ENCODE peak calls at places on chromosomes 6 and 20, in four cellular contexts. P, F, O and Q are unnamed samples. For H3K4me1, the result is how much of the 10 kb centered on the place peaks cover.

GRCh38 chr20:36153754-36154695 is 515 bp upstream of the EPB41L1 start:
- DNase-seq in O (peak), F (peak), P (peak), Q (peak)

GRCh38 chr20:10924628-10925266 is 250.9 kb upstream of the JAG1 start:
- DNase-seq in P (peak), O (no peak), F (peak), Q (no peak)

GRCh38 chr6:99612551-99613397 is 6.1 kb downstream of the PRDM13 start:
- DNase-seq in P (no peak), F (no peak), O (no peak), Q (no peak)

GRCh38 chr6:41813469-41813868 is 26.0 kb downstream of the TOMM6 start:
- DNase-seq in P (no peak), O (no peak), F (no peak), Q (no peak)

GRCh38 chr6:111524735-111525134 is 41.7 kb upstream of the REV3L start:
- DNase-seq in P (no peak), O (no peak), F (no peak), Q (no peak)

GRCh38 chr6:157381631-157382621 is 936 bp downstream of the ZDHHC14 start:
- DNase-seq in P (peak), O (peak), F (peak), Q (peak)

GRCh38 chr20:49345538-49345937 is 67.7 kb upstream of the ZNFX1 start:
- DNase-seq in O (no peak), F (no peak), P (peak), Q (peak)

GRCh38 chr6:135576055-135576454 is 78.5 kb upstream of the AHI1 start:
- DNase-seq in P (peak), O (no peak), F (no peak), Q (no peak)

GRCh38 chr6:168719901-168720300 is 278.9 kb downstream of the SMOC2 start:
- DNase-seq in F (no peak), O (peak), P (no peak), Q (no peak)

GRCh38 chr6:89667872-89668556 is 29.5 kb upstream of the LYRM2 start:
- DNase-seq in P (no peak), O (no peak), F (no peak), Q (no peak)

GRCh38 chr6:113644861-113645575 is 212.1 kb upstream of the MARCKS start:
- DNase-seq in P (peak), F (no peak), O (no peak), Q (no peak)

GRCh38 chr6:156068870-156069269 is 613.2 kb upstream of the NOX3 start:
- DNase-seq in P (no peak), F (no peak), O (no peak), Q (no peak)

GRCh38 chr6:5302220-5302946 is 41.1 kb downstream of the FARS2 start:
- DNase-seq in P (peak), F (no peak), O (no peak), Q (no peak)

GRCh38 chr6:128199461-128199860 is 298.6 kb upstream of the THEMIS start:
- DNase-seq in P (no peak), O (no peak), F (no peak), Q (no peak)

GRCh38 chr6:87139236-87139635 is 16.1 kb upstream of the ZNF292 start:
- DNase-seq in F (peak), P (peak), O (peak), Q (no peak)

GRCh38 chr6:56988145-56988544 is 33.2 kb downstream of the BEND6 start:
- DNase-seq in O (no peak), F (no peak), P (no peak), Q (no peak)

GRCh38 chr6:854405-855073 is 161.6 kb upstream of the EXOC2 start:
- DNase-seq in F (peak), O (no peak), P (peak), Q (no peak)

GRCh38 chr6:90025418-90026089 is 131.3 kb downstream of the GJA10 start:
- DNase-seq in O (no peak), F (peak), P (peak), Q (no peak)

GRCh38 chr6:47752801-47753200 is 29.0 kb upstream of the OPN5 start:
- DNase-seq in P (no peak), O (no peak), F (no peak), Q (no peak)

GRCh38 chr6:32968770-32969684 is 633 bp downstream of the BRD2 start:
- DNase-seq in O (peak), P (peak), F (peak), Q (peak)

GRCh38 chr20:37362231-37362792 is 16.4 kb downstream of the SRC start:
- DNase-seq in P (no peak), F (no peak), O (peak), Q (no peak)

GRCh38 chr20:18590163-18590562 is 2.3 kb downstream of the DTD1 start:
- DNase-seq in F (no peak), O (no peak), P (no peak), Q (no peak)

GRCh38 chr6:9140181-9140580 is 704.8 kb upstream of the SLC35B3 start:
- DNase-seq in F (no peak), O (peak), P (peak), Q (no peak)

GRCh38 chr20:5977223-5977622 is 26.8 kb downstream of the MCM8 start:
- DNase-seq in O (no peak), P (no peak), F (no peak), Q (no peak)

GRCh38 chr20:384723-385122 is 4.2 kb downstream of the TRIB3 start:
- DNase-seq in F (no peak), P (no peak), O (no peak), Q (no peak)

GRCh38 chr6:161498359-161498758 is 224.5 kb upstream of the AGPAT4 start:
- DNase-seq in F (peak), O (no peak), P (peak), Q (no peak)

GRCh38 chr20:1944345-1945099 is 49.3 kb downstream of the SIRPA start:
- DNase-seq in O (no peak), F (no peak), P (no peak), Q (no peak)

GRCh38 chr6:150899231-150899630 is 33.7 kb downstream of the MTHFD1L start:
- DNase-seq in F (no peak), P (no peak), O (no peak), Q (no peak)

GRCh38 chr6:3280866-3281465 is 22.2 kb downstream of the PSMG4 start:
- DNase-seq in F (no peak), O (peak), P (peak), Q (peak)

GRCh38 chr6:33860706-33861474 is 57.1 kb upstream of the MLN start:
- DNase-seq in F (no peak), P (peak), O (no peak), Q (no peak)

GRCh38 chr6:170224694-170225660 is 65.9 kb downstream of the DLL1 start:
- DNase-seq in P (peak), O (peak), F (peak), Q (no peak)

GRCh38 chr6:129893513-129894098 is 32.5 kb upstream of the TMEM244 start:
- DNase-seq in F (peak), O (no peak), P (peak), Q (no peak)

GRCh38 chr6:159716247-159717086 is 10.8 kb upstream of the WTAP start:
- DNase-seq in O (peak), P (peak), F (peak), Q (peak)

GRCh38 chr6:14499309-14499708 is 381.7 kb downstream of the CD83 start:
- DNase-seq in O (no peak), P (no peak), F (no peak), Q (no peak)

GRCh38 chr20:54102543-54102942 is 32.1 kb upstream of the BCAS1 start:
- DNase-seq in P (no peak), F (no peak), O (no peak), Q (no peak)
- H3K27ac ChIP-seq in P (no peak), F (no peak), O (no peak), Q (no peak)

GRCh38 chr20:48096212-48096875 is 311.1 kb upstream of the SULF2 start:
- DNase-seq in O (no peak), P (no peak), F (no peak), Q (no peak)
- H3K4me3 ChIP-seq in O (no peak), P (no peak), F (no peak), Q (no peak)

DNA sequence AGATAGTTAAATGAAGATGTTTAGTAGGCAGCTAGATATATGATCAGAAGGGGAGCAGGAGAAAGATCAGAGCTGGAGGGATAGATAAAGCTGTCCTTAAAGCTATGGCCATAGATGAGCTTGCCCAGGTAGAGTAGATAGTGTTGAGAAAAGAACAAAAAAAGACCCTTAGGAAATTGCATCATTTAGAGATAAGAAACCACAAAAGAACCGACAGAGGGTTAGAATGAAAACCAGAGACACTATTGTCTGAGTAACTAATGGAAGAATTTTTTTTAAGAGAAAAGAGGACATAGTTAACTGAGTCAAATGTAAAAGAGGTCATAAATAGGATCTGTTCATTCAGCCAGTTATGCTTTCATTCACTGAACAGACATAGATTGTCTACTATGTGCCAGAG is 101.8 kb downstream of the TNFAIP3 start:
- DNase-seq in F (no peak), P (no peak), O (no peak), Q (no peak)
- H3K4me1 ChIP-seq in F (under half), P (under half), O (under half), Q (under half)

GRCh38 chr6:35044145-35044745 is 96.9 kb downstream of the TCP11 start:
- DNase-seq in O (no peak), P (no peak), F (no peak), Q (no peak)
- H3K27ac ChIP-seq in O (peak), P (no peak), F (peak), Q (no peak)

DNA sequence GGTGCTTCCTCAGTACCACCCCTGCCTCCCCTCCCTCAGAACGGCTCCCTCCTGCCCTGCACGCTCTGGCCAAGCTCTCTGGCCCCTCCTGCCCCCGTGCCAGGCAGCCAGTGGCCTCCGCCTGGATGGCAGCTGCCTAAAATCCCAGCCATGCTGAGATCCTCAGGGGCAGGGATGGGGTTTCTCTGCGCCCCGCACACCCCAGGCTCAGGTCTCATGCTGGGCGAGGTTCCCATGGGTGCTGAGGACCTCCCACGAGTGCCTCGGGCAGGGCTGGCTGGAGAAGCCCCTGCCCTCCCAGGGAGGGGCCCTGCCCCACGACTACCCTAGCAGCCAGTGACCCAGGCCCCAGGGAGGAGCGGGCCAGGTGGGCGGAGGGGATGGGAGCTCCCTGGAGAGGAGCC is 2.7 kb downstream of the PTK6 start:
- DNase-seq in O (no peak), F (no peak), P (no peak), Q (peak)
- H3K4me3 ChIP-seq in O (no peak), F (no peak), P (no peak), Q (no peak)

DNA sequence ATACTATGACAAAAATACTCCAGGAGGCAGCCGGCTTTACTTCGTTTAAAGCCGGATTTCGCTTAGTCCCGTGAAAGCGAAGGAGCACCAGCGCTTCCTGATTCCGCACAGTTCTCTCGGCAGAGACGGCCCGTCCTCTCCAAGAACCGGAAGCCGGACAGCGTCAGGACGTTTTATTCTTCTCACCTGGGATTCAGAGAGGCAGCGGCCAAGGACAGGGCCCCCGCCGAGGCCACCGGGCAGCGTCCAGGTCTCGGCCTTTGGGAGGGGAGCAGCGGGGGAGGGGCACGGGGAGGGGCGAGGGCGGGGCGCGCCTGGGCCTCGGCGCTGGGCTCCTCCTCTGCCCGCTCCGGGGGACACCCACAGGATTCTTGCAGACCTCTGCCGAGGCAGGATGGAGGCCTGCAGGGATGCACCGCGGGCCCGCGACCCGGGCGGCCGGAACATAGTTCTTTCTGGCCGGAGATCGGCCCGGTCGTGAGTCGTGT is 2.8 kb upstream of the DIDO1 start:
- DNase-seq in F (peak), O (peak), P (peak), Q (peak)
- H3K4me1 ChIP-seq in F (under half), O (under half), P (under half), Q (under half)

GRCh38 chr20:45338121-45339030 is 9.8 kb downstream of the SDC4 start:
- DNase-seq in F (peak), P (no peak), O (no peak), Q (no peak)
- H3K27ac ChIP-seq in F (peak), P (peak), O (peak), Q (peak)

GRCh38 chr6:142947702-142948480 is 2.9 kb upstream of the HIVEP2 start:
- DNase-seq in F (no peak), O (no peak), P (no peak), Q (no peak)
- H3K4me3 ChIP-seq in F (peak), O (peak), P (peak), Q (peak)